ENCODE peak calls at places on chromosomes 6 and 20, in nine cellular contexts. U is astrocyte of the spinal cord, F is cardiac muscle cell, A is WTC11, H is mucosa of descending colon, G is left ventricle myocardium inferior, K is fibroblast of the aortic adventitia, D is HCT116, T is choroid plexus epithelial cell. O is an unnamed sample.

GRCh38 chr20:59650418-59650817 is 46.1 kb downstream of the PHACTR3 start:
- DNase-seq in U (no peak), F (no peak), A (no peak), H (no peak), G (no peak), K (no peak), D (no peak), T (no peak), O (no peak)

GRCh38 chr6:161630674-161631073 is 356.8 kb upstream of the AGPAT4 start:
- DNase-seq in U (no peak), F (no peak), A (no peak), H (no peak), G (no peak), K (no peak), D (no peak), T (no peak), O (peak)

GRCh38 chr6:100153656-100154055 is 159.6 kb upstream of the MCHR2 start:
- DNase-seq in U (no peak), F (no peak), A (no peak), H (no peak), G (no peak), K (no peak), D (no peak), T (no peak), O (no peak)

GRCh38 chr20:46631212-46631869 is 19.9 kb downstream of the SLC13A3 start:
- DNase-seq in U (no peak), F (no peak), A (no peak), H (no peak), G (no peak), K (no peak), D (no peak), T (peak), O (peak)

GRCh38 chr6:18386302-18386976 is 711 bp upstream of the RNF144B start:
- DNase-seq in U (no peak), F (peak), A (no peak), H (no peak), G (no peak), K (peak), D (no peak), T (peak), O (peak)

GRCh38 chr6:1379026-1379809 is 10.2 kb upstream of the FOXF2 start:
- DNase-seq in U (no peak), F (no peak), A (no peak), H (no peak), G (no peak), K (no peak), D (no peak), T (no peak), O (no peak)

GRCh38 chr6:72561629-72562028 is 60.2 kb upstream of the KCNQ5 start:
- DNase-seq in U (no peak), F (no peak), A (no peak), H (no peak), G (no peak), K (no peak), D (no peak), T (no peak), O (no peak)

GRCh38 chr20:5863040-5863811 is 87.1 kb downstream of the TRMT6 start:
- DNase-seq in U (peak), F (no peak), A (no peak), H (no peak), G (peak), K (peak), D (no peak), T (peak), O (peak)

GRCh38 chr6:154169193-154169847 is 130.3 kb downstream of the OPRM1 start:
- DNase-seq in U (peak), F (no peak), A (no peak), H (no peak), G (no peak), K (no peak), D (no peak), T (no peak), O (peak)

GRCh38 chr6:84278311-84278710 is 50.9 kb upstream of the CEP162 start:
- DNase-seq in U (no peak), F (peak), A (no peak), H (no peak), G (no peak), K (peak), D (no peak), T (peak), O (peak)

GRCh38 chr6:47733879-47734558 is 35.6 kb downstream of the ADGRF4 start:
- DNase-seq in U (no peak), F (peak), A (no peak), H (peak), G (no peak), K (no peak), D (peak), T (peak), O (peak)
- TF ChIP-seq CTCF in U (peak), F (no peak), A (no peak), H (no peak), G (peak), K (no peak), D (peak), T (peak), O (peak)

GRCh38 chr6:51541847-51542246 is 545.6 kb downstream of the PKHD1 start:
- DNase-seq in U (no peak), F (no peak), A (no peak), H (no peak), G (no peak), K (no peak), D (no peak), T (peak), O (no peak)
- TF ChIP-seq CTCF in U (no peak), F (no peak), A (no peak), H (no peak), G (no peak), K (no peak), D (no peak), T (no peak), O (no peak)

GRCh38 chr6:168906251-168906845 is 347.3 kb downstream of the THBS2 start:
- DNase-seq in U (no peak), F (no peak), A (no peak), H (peak), G (no peak), K (no peak), D (no peak), T (no peak), O (no peak)

GRCh38 chr6:168908166-168908565 is 345.5 kb downstream of the THBS2 start:
- DNase-seq in U (peak), F (no peak), A (no peak), H (no peak), G (no peak), K (peak), D (no peak), T (peak), O (peak)

GRCh38 chr6:168909288-168909687 is 344.4 kb downstream of the THBS2 start:
- DNase-seq in U (no peak), F (no peak), A (no peak), H (no peak), G (no peak), K (no peak), D (no peak), T (peak), O (no peak)

GRCh38 chr6:168905451-168906090 is 348.1 kb downstream of the THBS2 start:
- DNase-seq in U (no peak), F (no peak), A (no peak), H (no peak), G (no peak), K (no peak), D (no peak), T (peak), O (peak)

GRCh38 chr6:168908887-168909286 is 344.8 kb downstream of the THBS2 start:
- DNase-seq in U (peak), F (no peak), A (no peak), H (no peak), G (no peak), K (peak), D (no peak), T (peak), O (peak)
- TF ChIP-seq CTCF in U (peak), F (peak), A (no peak), H (no peak), G (no peak), K (peak), D (no peak), T (peak), O (peak)

GRCh38 chr20:63661108-63661507 is 3.0 kb downstream of the RTEL1 start:
- DNase-seq in U (no peak), F (no peak), A (no peak), H (no peak), G (no peak), K (no peak), D (no peak), T (no peak), O (no peak)

GRCh38 chr20:63658749-63659187 is 656 bp downstream of the RTEL1 start:
- DNase-seq in U (no peak), F (no peak), A (no peak), H (no peak), G (peak), K (peak), D (no peak), T (peak), O (peak)

GRCh38 chr20:63660622-63661021 is 2.5 kb downstream of the RTEL1 start:
- DNase-seq in U (no peak), F (no peak), A (no peak), H (no peak), G (no peak), K (no peak), D (no peak), T (no peak), O (no peak)

GRCh38 chr20:63657937-63658748 is at the start of gene RTEL1:
- DNase-seq in U (peak), F (peak), A (peak), H (peak), G (peak), K (peak), D (peak), T (peak), O (peak)

GRCh38 chr20:63659370-63659769 is 1.3 kb downstream of the RTEL1 start:
- DNase-seq in U (no peak), F (no peak), A (no peak), H (no peak), G (no peak), K (no peak), D (no peak), T (no peak), O (no peak)
- TF ChIP-seq CTCF in U (no peak), F (no peak), A (no peak), H (no peak), G (no peak), K (no peak), D (no peak), T (no peak), O (no peak)

GRCh38 chr20:17636523-17637412 is 45.3 kb downstream of the RRBP1 start:
- DNase-seq in U (no peak), F (peak), A (peak), H (no peak), G (no peak), K (peak), D (no peak), T (peak), O (no peak)
- TF ChIP-seq CTCF in U (no peak), F (peak), A (no peak), H (no peak), G (no peak), K (peak), D (no peak), T (peak), O (no peak)

GRCh38 chr20:53643031-53643832 is 49.6 kb upstream of the ZNF217 start:
- DNase-seq in U (peak), F (no peak), A (no peak), H (peak), G (no peak), K (peak), D (peak), T (peak), O (peak)
- TF ChIP-seq CTCF in U (no peak), F (no peak), A (no peak), H (no peak), G (no peak), K (no peak), D (no peak), T (no peak), O (no peak)

DNA sequence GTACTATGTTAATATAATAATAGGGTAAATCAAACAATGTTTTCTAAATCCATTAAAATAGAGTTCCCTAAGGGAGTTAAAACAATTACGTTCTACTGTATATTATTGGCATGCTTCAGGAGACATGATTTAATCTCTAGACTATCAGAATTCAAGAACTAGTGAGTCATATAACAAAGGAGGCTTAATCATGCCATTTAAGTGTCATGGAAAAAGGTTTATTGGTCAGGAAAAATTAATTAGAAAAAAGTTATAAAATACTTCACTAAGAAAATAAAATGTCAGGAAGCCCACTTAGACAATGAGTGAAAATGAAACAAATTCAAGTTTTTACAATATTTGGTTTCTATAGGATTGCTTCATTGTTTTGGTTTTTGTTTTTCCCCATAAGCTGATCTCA is 34.7 kb downstream of the HCRTR2 start:
- DNase-seq in U (no peak), F (no peak), A (no peak), H (no peak), G (no peak), K (no peak), D (no peak), T (no peak), O (no peak)
- TF ChIP-seq CTCF in U (no peak), F (no peak), A (no peak), H (no peak), G (no peak), K (no peak), D (no peak), T (no peak), O (no peak)